ENCODE peak calls at places on chromosome 12, in four cellular contexts. One of them, this sample, is unnamed.

GRCh38 chr12:80157640-80158039 is 58.3 kb downstream of the OTOGL start:
- DNase-seq in sigmoid colon: no peak
- DNase-seq in cardiac muscle cell: no peak
- DNase-seq in thyroid gland: no peak
- DNase-seq in this sample: no peak

GRCh38 chr12:109446-109845 is 42.9 kb downstream of the IQSEC3 start:
- DNase-seq in sigmoid colon: peak
- DNase-seq in cardiac muscle cell: no peak
- DNase-seq in thyroid gland: no peak
- DNase-seq in this sample: no peak

GRCh38 chr12:101243074-101243473 is 33.0 kb upstream of the SLC5A8 start:
- DNase-seq in cardiac muscle cell: no peak
- DNase-seq in thyroid gland: no peak
- DNase-seq in sigmoid colon: no peak
- DNase-seq in this sample: no peak

GRCh38 chr12:14710632-14711324 is 14.4 kb upstream of the GUCY2C start:
- DNase-seq in sigmoid colon: no peak
- DNase-seq in cardiac muscle cell: no peak
- DNase-seq in thyroid gland: no peak
- DNase-seq in this sample: no peak

GRCh38 chr12:120653611-120654010 is 13.2 kb downstream of the CABP1 start:
- DNase-seq in thyroid gland: no peak
- DNase-seq in cardiac muscle cell: no peak
- DNase-seq in sigmoid colon: no peak
- DNase-seq in this sample: no peak

GRCh38 chr12:9132008-9132535 is 16.4 kb upstream of the A2M start:
- DNase-seq in cardiac muscle cell: no peak
- DNase-seq in thyroid gland: no peak
- DNase-seq in sigmoid colon: no peak
- DNase-seq in this sample: no peak

GRCh38 chr12:129701536-129702165 is 202.2 kb downstream of the TMEM132D start:
- DNase-seq in sigmoid colon: no peak
- DNase-seq in cardiac muscle cell: no peak
- DNase-seq in thyroid gland: no peak
- DNase-seq in this sample: no peak

GRCh38 chr12:5784626-5785130 is 160.4 kb downstream of the ANO2 start:
- DNase-seq in sigmoid colon: no peak
- DNase-seq in cardiac muscle cell: no peak
- DNase-seq in thyroid gland: no peak
- DNase-seq in this sample: peak

GRCh38 chr12:122018457-122018856 is 3.2 kb upstream of the BCL7A start:
- DNase-seq in cardiac muscle cell: no peak
- DNase-seq in sigmoid colon: no peak
- DNase-seq in thyroid gland: no peak
- DNase-seq in this sample: no peak

GRCh38 chr12:66061557-66062279 is 68.8 kb downstream of the LLPH start:
- DNase-seq in cardiac muscle cell: peak
- DNase-seq in thyroid gland: no peak
- DNase-seq in sigmoid colon: no peak
- DNase-seq in this sample: no peak

GRCh38 chr12:96210376-96211055 is 16.3 kb downstream of the ELK3 start:
- DNase-seq in thyroid gland: peak
- DNase-seq in cardiac muscle cell: no peak
- DNase-seq in sigmoid colon: no peak
- DNase-seq in this sample: peak

GRCh38 chr12:92326877-92327276 is 181.2 kb upstream of the BTG1 start:
- DNase-seq in thyroid gland: no peak
- DNase-seq in cardiac muscle cell: no peak
- DNase-seq in sigmoid colon: no peak
- DNase-seq in this sample: no peak

GRCh38 chr12:69540606-69541386 is 44.5 kb upstream of the CCT2 start:
- DNase-seq in cardiac muscle cell: peak
- DNase-seq in thyroid gland: no peak
- DNase-seq in sigmoid colon: no peak
- DNase-seq in this sample: no peak

GRCh38 chr12:109804820-109805761 is 28.1 kb downstream of the TRPV4 start:
- DNase-seq in thyroid gland: peak
- DNase-seq in cardiac muscle cell: peak
- DNase-seq in sigmoid colon: peak
- DNase-seq in this sample: no peak

GRCh38 chr12:57299514-57300016 is 48.6 kb upstream of the STAC3 start:
- DNase-seq in sigmoid colon: no peak
- DNase-seq in cardiac muscle cell: peak
- DNase-seq in thyroid gland: peak
- DNase-seq in this sample: no peak

GRCh38 chr12:57001448-57001906 is 4.9 kb downstream of the ZBTB39 start:
- DNase-seq in sigmoid colon: peak
- DNase-seq in cardiac muscle cell: peak
- DNase-seq in thyroid gland: peak
- DNase-seq in this sample: peak

GRCh38 chr12:3651585-3652424 is 101.1 kb downstream of the CRACR2A start:
- DNase-seq in thyroid gland: peak
- DNase-seq in cardiac muscle cell: no peak
- DNase-seq in sigmoid colon: no peak
- DNase-seq in this sample: no peak

GRCh38 chr12:108597559-108598471 is at the start of gene TMEM119:
- DNase-seq in thyroid gland: no peak
- DNase-seq in sigmoid colon: peak
- DNase-seq in cardiac muscle cell: peak
- DNase-seq in this sample: no peak

GRCh38 chr12:117049295-117049694 is 49.9 kb downstream of the TESC start:
- DNase-seq in thyroid gland: no peak
- DNase-seq in sigmoid colon: no peak
- DNase-seq in cardiac muscle cell: no peak
- DNase-seq in this sample: no peak
- H3K27ac ChIP-seq in thyroid gland: no peak
- H3K27ac ChIP-seq in sigmoid colon: no peak
- H3K27ac ChIP-seq in cardiac muscle cell: peak
- H3K27ac ChIP-seq in this sample: no peak

DNA sequence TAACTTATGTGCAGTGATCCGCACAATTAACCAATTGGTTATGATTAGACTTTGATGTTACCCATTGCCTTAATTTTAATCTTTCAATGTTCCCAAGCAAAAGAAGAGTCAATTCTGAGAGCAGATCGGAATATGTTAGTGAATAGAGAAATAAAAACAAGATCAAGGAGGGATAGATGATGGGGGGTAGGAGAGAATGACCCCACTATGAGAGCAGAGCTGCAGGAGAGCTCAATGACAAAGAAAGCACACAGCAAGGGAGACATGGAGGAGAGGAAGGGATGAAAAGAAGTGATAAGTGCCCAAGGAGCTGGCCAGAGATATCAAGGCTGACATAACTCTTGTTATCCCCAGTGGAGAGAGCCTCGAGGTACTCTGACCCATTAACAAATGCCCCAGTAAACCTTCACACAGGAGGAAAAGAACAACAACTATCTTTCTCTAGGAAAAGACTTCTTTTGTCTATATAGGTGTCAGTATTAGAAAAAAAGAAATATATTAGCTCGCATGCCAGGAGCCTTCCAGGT is 52.9 kb upstream of the ANP32D start:
- DNase-seq in thyroid gland: no peak
- DNase-seq in sigmoid colon: no peak
- DNase-seq in cardiac muscle cell: no peak
- DNase-seq in this sample: no peak
- H3K4me3 ChIP-seq in thyroid gland: no peak
- H3K4me3 ChIP-seq in sigmoid colon: no peak
- H3K4me3 ChIP-seq in cardiac muscle cell: no peak
- H3K4me3 ChIP-seq in this sample: no peak

DNA sequence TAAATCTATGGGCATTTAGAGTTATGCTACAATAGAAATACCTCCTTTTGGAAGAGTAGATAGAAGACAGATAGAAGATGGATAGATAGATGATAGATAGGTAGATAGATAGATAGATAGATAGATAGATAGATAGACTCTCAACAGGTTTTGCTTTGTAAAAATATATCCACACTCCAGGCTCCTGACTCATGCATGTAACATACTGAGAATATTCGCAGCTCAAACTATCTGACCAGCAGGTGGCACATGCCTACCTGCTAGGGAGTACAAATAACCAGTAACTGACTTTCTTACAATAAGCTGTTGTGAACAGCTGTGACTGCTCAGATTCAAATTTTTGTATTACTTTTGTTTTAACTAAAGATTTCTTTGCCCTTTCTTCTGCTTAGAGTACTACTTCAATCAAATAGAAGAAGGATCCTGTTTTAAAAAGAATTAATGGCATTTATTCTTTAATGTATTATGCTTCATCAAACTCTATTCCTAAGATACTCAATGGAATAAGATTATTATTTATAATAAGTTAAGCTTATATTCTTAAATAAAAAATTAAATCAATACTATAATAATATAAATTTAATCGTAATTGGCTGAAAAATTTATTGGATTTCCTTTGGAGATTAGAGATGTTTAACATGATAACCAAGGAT is 15.8 kb upstream of the CPNE8 start:
- DNase-seq in cardiac muscle cell: peak
- DNase-seq in thyroid gland: peak
- DNase-seq in sigmoid colon: no peak
- DNase-seq in this sample: no peak
- TF ChIP-seq CTCF in cardiac muscle cell: peak
- TF ChIP-seq CTCF in thyroid gland: peak
- TF ChIP-seq CTCF in sigmoid colon: no peak
- TF ChIP-seq CTCF in this sample: peak

DNA sequence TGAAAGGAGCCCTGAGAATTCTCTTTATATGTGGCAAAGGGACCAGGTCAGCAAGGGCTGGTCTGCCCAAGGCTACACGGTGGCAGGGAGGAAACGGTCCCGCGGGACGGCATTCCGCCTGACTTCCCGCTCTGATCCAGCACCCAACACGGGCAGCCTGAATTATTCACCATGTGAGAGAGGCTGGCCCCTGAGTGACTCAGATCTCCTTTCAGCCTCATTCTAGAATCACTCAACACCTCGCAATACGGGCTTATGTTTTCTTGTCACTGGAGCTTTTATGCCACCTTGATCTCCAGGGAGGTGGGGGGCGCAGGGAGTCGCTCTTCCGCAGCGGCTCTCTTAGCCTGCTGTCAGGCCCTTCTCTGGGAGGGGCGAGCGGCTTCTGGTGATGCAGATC is 8.5 kb downstream of the LRTM2 start:
- DNase-seq in thyroid gland: no peak
- DNase-seq in sigmoid colon: peak
- DNase-seq in cardiac muscle cell: no peak
- DNase-seq in this sample: no peak
- H3K27ac ChIP-seq in thyroid gland: no peak
- H3K27ac ChIP-seq in sigmoid colon: no peak
- H3K27ac ChIP-seq in cardiac muscle cell: no peak
- H3K27ac ChIP-seq in this sample: no peak

GRCh38 chr12:90841336-90841735 is 113.6 kb downstream of the CCER1 start:
- DNase-seq in cardiac muscle cell: no peak
- DNase-seq in sigmoid colon: no peak
- DNase-seq in thyroid gland: no peak
- DNase-seq in this sample: no peak

GRCh38 chr12:90836689-90837088 is 118.3 kb downstream of the CCER1 start:
- DNase-seq in sigmoid colon: peak
- DNase-seq in thyroid gland: no peak
- DNase-seq in cardiac muscle cell: peak
- DNase-seq in this sample: no peak

GRCh38 chr12:90839340-90839739 is 115.6 kb downstream of the CCER1 start:
- DNase-seq in cardiac muscle cell: peak
- DNase-seq in sigmoid colon: no peak
- DNase-seq in thyroid gland: no peak
- DNase-seq in this sample: no peak

GRCh38 chr12:90842477-90842876 is 112.5 kb downstream of the CCER1 start:
- DNase-seq in cardiac muscle cell: no peak
- DNase-seq in thyroid gland: no peak
- DNase-seq in sigmoid colon: no peak
- DNase-seq in this sample: no peak
- H3K4me3 ChIP-seq in cardiac muscle cell: no peak
- H3K4me3 ChIP-seq in thyroid gland: no peak
- H3K4me3 ChIP-seq in sigmoid colon: no peak
- H3K4me3 ChIP-seq in this sample: no peak

DNA sequence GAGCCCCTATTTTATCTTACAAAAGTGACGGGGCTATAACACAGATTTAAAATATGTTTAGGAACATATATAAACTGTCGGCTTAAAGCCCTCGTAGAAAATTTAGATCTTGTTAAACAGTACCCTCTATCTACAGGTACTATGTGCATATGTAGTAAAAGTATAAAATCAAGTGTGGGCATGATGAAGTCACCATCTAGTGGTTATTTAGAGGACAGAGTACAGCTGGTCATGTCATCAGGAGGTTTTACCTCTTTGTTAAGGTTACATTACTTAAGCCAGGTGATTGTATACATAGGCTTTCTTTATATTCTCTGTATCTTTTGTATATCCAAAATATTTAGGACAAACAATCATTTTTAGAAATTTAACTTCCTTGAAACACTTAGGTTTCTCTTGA is 18.2 kb upstream of the TNS2 start:
- DNase-seq in thyroid gland: no peak
- DNase-seq in sigmoid colon: no peak
- DNase-seq in cardiac muscle cell: no peak
- DNase-seq in this sample: no peak
- TF ChIP-seq CTCF in thyroid gland: no peak
- TF ChIP-seq CTCF in sigmoid colon: no peak
- TF ChIP-seq CTCF in cardiac muscle cell: no peak
- TF ChIP-seq CTCF in this sample: no peak

DNA sequence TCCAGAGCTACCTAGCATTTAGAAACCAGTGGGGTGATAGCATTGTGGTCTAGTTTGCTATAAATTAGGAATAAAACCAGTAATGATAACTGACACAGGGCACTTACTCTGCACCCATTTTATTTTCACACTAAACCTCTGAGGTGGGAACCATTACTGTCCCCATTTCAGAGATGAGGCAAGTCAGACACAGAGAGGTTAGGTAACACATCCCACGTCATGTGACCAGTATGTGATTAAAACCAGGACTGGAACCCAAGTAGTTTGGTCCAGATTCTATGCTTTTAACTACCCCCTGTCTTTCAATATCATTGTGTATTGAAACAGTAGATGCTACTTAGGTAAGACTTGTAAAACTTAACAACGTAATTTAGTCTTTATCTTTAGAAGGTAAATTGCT is 110.2 kb downstream of the PLXNC1 start:
- DNase-seq in sigmoid colon: no peak
- DNase-seq in thyroid gland: no peak
- DNase-seq in cardiac muscle cell: no peak
- DNase-seq in this sample: no peak
- H3K27ac ChIP-seq in sigmoid colon: no peak
- H3K27ac ChIP-seq in thyroid gland: no peak
- H3K27ac ChIP-seq in cardiac muscle cell: no peak
- H3K27ac ChIP-seq in this sample: no peak